ENCODE peak calls at places on chromosome 17, in four cellular contexts. Y is GM23338; V is HepG2; N is CD8-positive, alpha-beta memory T cell. G is an unnamed sample.

GRCh38 chr17:30556374-30557332 is 79.4 kb downstream of the GOSR1 start:
- DNase-seq in Y (no peak), V (no peak), N (no peak), G (no peak)

GRCh38 chr17:14580494-14580893 is 279.6 kb downstream of the HS3ST3B1 start:
- DNase-seq in Y (no peak), V (no peak), N (no peak), G (no peak)

GRCh38 chr17:48373130-48373844 is 56.7 kb downstream of the SKAP1 start:
- DNase-seq in Y (no peak), V (no peak), N (no peak), G (no peak)

GRCh38 chr17:78341559-78342437 is 18.1 kb downstream of the SOCS3 start:
- DNase-seq in Y (peak; percentile 88), V (no peak), N (no peak), G (peak; percentile 71)

GRCh38 chr17:34259151-34259550 is 4.1 kb downstream of the CCL2 start:
- DNase-seq in Y (no peak), V (no peak), N (no peak), G (no peak)

GRCh38 chr17:2383628-2384167 is 17.2 kb downstream of the MNT start:
- DNase-seq in Y (no peak), V (no peak), N (no peak), G (peak; percentile 90)

GRCh38 chr17:56320443-56320842 is 167.2 kb downstream of the ANKFN1 start:
- DNase-seq in Y (peak; percentile 34), V (no peak), N (no peak), G (no peak)

GRCh38 chr17:7382901-7383300 is 2.0 kb downstream of the TNK1 start:
- DNase-seq in Y (no peak), V (no peak), N (no peak), G (no peak)

GRCh38 chr17:40058865-40059264 is 3.9 kb upstream of the THRA start:
- DNase-seq in Y (no peak), V (no peak), N (no peak), G (no peak)

GRCh38 chr17:41885733-41886132 is 20.5 kb upstream of the KLHL11 start:
- DNase-seq in Y (peak; percentile 13), V (no peak), N (no peak), G (no peak)

GRCh38 chr17:43645765-43646481 is 15.8 kb downstream of the MEOX1 start:
- DNase-seq in Y (peak; percentile 62), V (no peak), N (peak; percentile 8), G (no peak)

GRCh38 chr17:15290605-15291004 is 25.5 kb upstream of the PMP22 start:
- DNase-seq in Y (no peak), V (no peak), N (no peak), G (no peak)

GRCh38 chr17:52536466-52536865 is 378.0 kb upstream of the CA10 start:
- DNase-seq in Y (no peak), V (no peak), N (no peak), G (no peak)

GRCh38 chr17:57852041-57852954 is 2.5 kb upstream of the MRPS23 start:
- DNase-seq in Y (no peak), V (no peak), N (no peak), G (peak; percentile 50)

GRCh38 chr17:78432226-78432894 is 53.9 kb downstream of the PGS1 start:
- DNase-seq in Y (no peak), V (no peak), N (no peak), G (no peak)

GRCh38 chr17:35588196-35588920 is 1.2 kb downstream of the AP2B1 start:
- DNase-seq in Y (peak; percentile 40), V (no peak), N (no peak), G (peak; percentile 70)

GRCh38 chr17:47800686-47801085 is 20.9 kb downstream of the OSBPL7 start:
- DNase-seq in Y (no peak), V (no peak), N (no peak), G (no peak)

GRCh38 chr17:62033317-62033716 is 31.8 kb downstream of the MED13 start:
- DNase-seq in Y (no peak), V (no peak), N (no peak), G (no peak)

GRCh38 chr17:40090234-40091111 is 9.9 kb downstream of the NR1D1 start:
- DNase-seq in Y (no peak), V (no peak), N (no peak), G (no peak)

GRCh38 chr17:79937981-79938695 is 97.5 kb downstream of the TBC1D16 start:
- DNase-seq in Y (no peak), V (no peak), N (no peak), G (no peak)

GRCh38 chr17:42472709-42473521 is 14.2 kb downstream of the ATP6V0A1 start:
- DNase-seq in Y (no peak), V (no peak), N (no peak), G (no peak)

GRCh38 chr17:42112552-42113176 is at the start of gene DHX58:
- DNase-seq in Y (peak; percentile 60), V (peak; percentile 64), N (peak; percentile 80), G (peak; percentile 92)

GRCh38 chr17:36610472-36610871 is 9.1 kb downstream of the MRM1 start:
- DNase-seq in Y (no peak), V (no peak), N (no peak), G (no peak)

GRCh38 chr17:27496501-27496943 is 40.3 kb downstream of the KSR1 start:
- DNase-seq in Y (peak; percentile 69), V (peak; percentile 87), N (no peak), G (peak; percentile 35)

GRCh38 chr17:48429638-48430586 is at the start of gene SKAP1:
- DNase-seq in Y (peak; percentile 71), V (no peak), N (peak; percentile 74), G (peak; percentile 28)

GRCh38 chr17:79741751-79742588 is 11.2 kb downstream of the ENPP7 start:
- DNase-seq in Y (peak; percentile 86), V (peak; percentile 67), N (peak; percentile 72), G (peak; percentile 73)

GRCh38 chr17:2053380-2054261 is 1.3 kb upstream of the HIC1 start:
- DNase-seq in Y (peak; percentile 88), V (peak; percentile 49), N (peak; percentile 75), G (no peak)

GRCh38 chr17:8941520-8941919 is 24.0 kb downstream of the PIK3R5 start:
- DNase-seq in Y (no peak), V (no peak), N (peak; percentile 79), G (peak; percentile 42)

GRCh38 chr17:8941980-8942617 is 23.4 kb downstream of the PIK3R5 start:
- DNase-seq in Y (no peak), V (no peak), N (peak; percentile 77), G (no peak)

GRCh38 chr17:8940866-8941471 is 24.5 kb downstream of the PIK3R5 start:
- DNase-seq in Y (no peak), V (no peak), N (no peak), G (no peak)

GRCh38 chr17:8944083-8944482 is 21.4 kb downstream of the PIK3R5 start:
- DNase-seq in Y (no peak), V (no peak), N (no peak), G (no peak)

GRCh38 chr17:8939496-8940334 is 25.8 kb downstream of the PIK3R5 start:
- DNase-seq in Y (peak; percentile 10), V (no peak), N (peak; percentile 68), G (no peak)
- H3K27ac ChIP-seq in Y (no peak overlapping the region), V (no peak overlapping the region), N (peak overlapping the region; percentile 15), G (no peak overlapping the region)

GRCh38 chr17:21017861-21018260 is 24.9 kb downstream of the USP22 start:
- DNase-seq in Y (no peak), V (no peak), N (no peak), G (no peak)

GRCh38 chr17:21015564-21015963 is 27.2 kb downstream of the USP22 start:
- DNase-seq in Y (no peak), V (no peak), N (no peak), G (no peak)

GRCh38 chr17:21017256-21017655 is 25.6 kb downstream of the USP22 start:
- DNase-seq in Y (no peak), V (no peak), N (no peak), G (no peak)

GRCh38 chr17:21018894-21019293 is 23.9 kb downstream of the USP22 start:
- DNase-seq in Y (no peak), V (no peak), N (no peak), G (no peak)

GRCh38 chr17:21016826-21017225 is 26.0 kb downstream of the USP22 start:
- DNase-seq in Y (no peak), V (no peak), N (no peak), G (no peak)
- H3K4me1 ChIP-seq in Y (no peaks in the 10 kb centered on the region), V (no peaks in the 10 kb centered on the region), N (no peaks in the 10 kb centered on the region), G (no peaks in the 10 kb centered on the region)

DNA sequence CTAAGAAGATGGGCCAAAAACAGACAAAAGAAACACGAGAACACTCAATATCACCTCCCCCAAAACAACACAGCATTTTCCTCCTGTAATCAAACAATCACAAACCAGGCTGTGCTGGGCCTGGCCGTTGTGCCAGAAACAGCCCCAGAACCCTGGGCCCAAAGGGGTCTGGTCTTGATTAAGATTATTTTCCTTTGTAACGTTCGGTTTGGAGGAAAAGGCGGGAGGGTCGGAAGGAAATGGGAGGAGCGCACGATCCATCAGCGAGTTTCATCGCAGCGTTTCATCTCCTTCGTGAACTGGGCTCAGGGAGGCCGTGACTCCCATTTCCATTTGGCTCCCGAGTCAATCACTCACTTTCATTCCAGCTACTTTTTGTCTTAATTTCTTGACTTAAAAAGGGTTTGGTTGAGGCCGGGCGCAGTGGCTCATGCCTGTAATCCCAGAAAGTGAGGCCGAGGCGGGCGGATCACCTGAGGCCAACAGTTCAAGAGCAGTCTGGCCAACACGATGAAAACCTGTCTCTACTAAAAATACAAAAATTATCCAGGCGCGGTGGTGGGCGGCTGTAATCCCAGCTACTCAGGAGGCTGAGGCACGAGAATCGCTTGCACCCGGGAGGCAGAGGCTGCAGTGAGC is 61.4 kb downstream of the NXN start:
- DNase-seq in Y (no peak), V (no peak), N (no peak), G (no peak)
- H3K27ac ChIP-seq in Y (peak overlapping the region; percentile 47), V (no peak overlapping the region), N (no peak overlapping the region), G (peak overlapping the region; percentile 62)

GRCh38 chr17:50045154-50045553 is 10.8 kb upstream of the ITGA3 start:
- DNase-seq in Y (no peak), V (no peak), N (no peak), G (no peak)

GRCh38 chr17:50047083-50047482 is 8.8 kb upstream of the ITGA3 start:
- DNase-seq in Y (no peak), V (no peak), N (no peak), G (no peak)

GRCh38 chr17:50046179-50046578 is 9.7 kb upstream of the ITGA3 start:
- DNase-seq in Y (no peak), V (no peak), N (no peak), G (no peak)

GRCh38 chr17:50047488-50048126 is 8.3 kb upstream of the ITGA3 start:
- DNase-seq in Y (no peak), V (no peak), N (no peak), G (no peak)

GRCh38 chr17:50046667-50047066 is 9.2 kb upstream of the ITGA3 start:
- DNase-seq in Y (no peak), V (no peak), N (no peak), G (no peak)
- H3K4me1 ChIP-seq in Y (peaks cover 10% of the 10 kb centered on the region), V (no peaks in the 10 kb centered on the region), N (no peaks in the 10 kb centered on the region), G (no peaks in the 10 kb centered on the region)

G was measured in small intestine.